ENCODE peak calls at places on chromosome 21, in ten cellular contexts. R, S, B, D, W, N, H, M, Z and E are unnamed samples.

GRCh38 chr21:25639167-25639921 is at the start of gene JAM2:
- DNase-seq in M (no peak), Z (peak), R (peak), D (no peak), S (peak), B (peak), W (no peak), N (no peak), H (no peak), E (peak)

GRCh38 chr21:15415541-15416261 is 314.1 kb upstream of the USP25 start:
- DNase-seq in D (no peak), W (no peak), B (no peak), N (peak), M (no peak), Z (peak), H (peak), S (no peak), R (no peak), E (no peak)

GRCh38 chr21:40936771-40937261 is 89.9 kb upstream of the DSCAM start:
- DNase-seq in M (no peak), R (no peak), S (no peak), D (no peak), Z (no peak), H (no peak), W (no peak), B (no peak), N (no peak), E (no peak)

GRCh38 chr21:44817914-44818635 is at the start of gene SUMO3:
- DNase-seq in M (peak), S (no peak), N (peak), B (no peak), R (peak), D (peak), Z (peak), W (peak), H (peak), E (peak)

GRCh38 chr21:19463966-19464365 is 1060.4 kb upstream of the TMPRSS15 start:
- DNase-seq in M (no peak), H (no peak), W (no peak), S (no peak), N (no peak), R (no peak), B (no peak), D (no peak), Z (peak), E (no peak)

GRCh38 chr21:16551101-16551695 is 821.4 kb downstream of the USP25 start:
- DNase-seq in Z (no peak), N (no peak), D (no peak), H (no peak), W (no peak), R (no peak), S (no peak), B (no peak), M (no peak), E (no peak)

GRCh38 chr21:36654341-36654740 is 44.6 kb upstream of the SIM2 start:
- DNase-seq in H (no peak), N (no peak), B (no peak), R (no peak), M (no peak), Z (no peak), S (no peak), D (no peak), W (no peak), E (no peak)

GRCh38 chr21:44572959-44573583 is 458 bp upstream of the KRTAP10-4 start:
- DNase-seq in H (no peak), B (no peak), S (no peak), W (no peak), M (no peak), D (peak), Z (peak), R (no peak), N (no peak), E (peak)

GRCh38 chr21:19405326-19405725 is 1001.7 kb upstream of the TMPRSS15 start:
- DNase-seq in N (no peak), W (no peak), D (no peak), B (no peak), R (no peak), H (no peak), M (no peak), S (no peak), Z (no peak), E (no peak)

GRCh38 chr21:18959817-18960216 is 556.2 kb upstream of the TMPRSS15 start:
- DNase-seq in M (no peak), Z (no peak), R (no peak), B (no peak), N (no peak), H (no peak), W (no peak), S (no peak), D (no peak), E (no peak)

GRCh38 chr21:34545079-34545884 is 33.3 kb upstream of the KCNE1 start:
- DNase-seq in D (peak), R (no peak), Z (peak), N (peak), S (no peak), H (peak), W (peak), M (peak), B (no peak), E (peak)

GRCh38 chr21:43659136-43660000 is at the start of the genes HSF2BP and RRP1B:
- DNase-seq in B (peak), S (no peak), W (peak), H (peak), D (peak), N (peak), M (peak), Z (peak), R (peak), E (peak)

GRCh38 chr21:27268290-27268689 is 301.4 kb upstream of the ADAMTS5 start:
- DNase-seq in S (no peak), W (no peak), Z (peak), M (no peak), B (no peak), H (peak), N (no peak), R (no peak), D (peak), E (peak)

GRCh38 chr21:17585875-17586450 is 26.7 kb downstream of the BTG3 start:
- DNase-seq in W (peak), Z (peak), S (peak), R (peak), M (no peak), H (peak), B (no peak), N (peak), D (peak), E (peak)

GRCh38 chr21:29238052-29238966 is 60.4 kb upstream of the BACH1 start:
- DNase-seq in N (no peak), M (no peak), D (no peak), W (no peak), B (no peak), R (no peak), S (no peak), H (peak), Z (no peak), E (peak)

GRCh38 chr21:45420623-45421041 is 15.7 kb downstream of the COL18A1 start:
- DNase-seq in H (no peak), Z (no peak), N (peak), D (no peak), R (no peak), M (peak), S (no peak), W (no peak), B (no peak), E (no peak)

GRCh38 chr21:40587786-40588353 is 259.1 kb downstream of the DSCAM start:
- DNase-seq in R (no peak), H (no peak), W (no peak), D (no peak), S (no peak), N (no peak), B (no peak), M (no peak), Z (no peak), E (no peak)

GRCh38 chr21:45341779-45342178 is 54.1 kb upstream of the POFUT2 start:
- DNase-seq in W (no peak), B (no peak), N (no peak), S (no peak), H (peak), R (peak), M (no peak), D (no peak), Z (peak), E (no peak)